ENCODE peak calls at places on chromosomes 7 and 10, in six cellular contexts. R is mucosa of descending colon, L is coronary artery, P is OCI-LY7, N is lower lobe of right lung, T is AG10803. U is an unnamed sample.

GRCh38 chr7:50988465-50988864 is 205.8 kb upstream of the GRB10 start:
- DNase-seq in N (no peak), R (no peak), T (no peak), L (no peak), P (no peak), U (no peak)

GRCh38 chr10:119388849-119389345 is 153.6 kb downstream of the RGS10 start:
- DNase-seq in P (no peak), T (no peak), L (no peak), N (no peak), R (no peak), U (no peak)

GRCh38 chr7:52689912-52690311 is 345.5 kb upstream of the POM121L12 start:
- DNase-seq in T (no peak), P (no peak), N (no peak), L (no peak), R (no peak), U (no peak)

GRCh38 chr10:1544929-1545328 is 192.4 kb downstream of the ADARB2 start:
- DNase-seq in P (no peak), T (no peak), L (no peak), N (no peak), R (no peak), U (no peak)

GRCh38 chr7:101891936-101892640 is 74.7 kb downstream of the CUX1 start:
- DNase-seq in R (no peak), N (peak), P (no peak), T (peak), L (no peak), U (no peak)

GRCh38 chr7:101521430-101521925 is 107.6 kb downstream of the MYL10 start:
- DNase-seq in R (no peak), P (no peak), N (no peak), T (no peak), L (no peak), U (no peak)

GRCh38 chr7:111750168-111750715 is 187.9 kb upstream of the IMMP2L start:
- DNase-seq in T (no peak), L (no peak), P (no peak), R (no peak), N (no peak), U (peak)

GRCh38 chr7:115689941-115690340 is 340.6 kb downstream of the TFEC start:
- DNase-seq in R (no peak), T (peak), L (no peak), N (no peak), P (no peak), U (peak)

GRCh38 chr10:617471-617870 is 72.0 kb downstream of the DIP2C start:
- DNase-seq in L (no peak), R (no peak), T (no peak), P (no peak), N (no peak), U (no peak)

GRCh38 chr10:53088956-53089355 is 316.4 kb upstream of the MBL2 start:
- DNase-seq in T (no peak), N (no peak), L (no peak), P (no peak), R (no peak), U (no peak)

GRCh38 chr7:121366852-121367431 is 29.2 kb downstream of the FAM3C start:
- DNase-seq in N (no peak), P (peak), T (peak), R (no peak), L (no peak), U (peak)

GRCh38 chr7:143410523-143411004 is 1.9 kb upstream of the EPHA1 start:
- DNase-seq in R (peak), N (no peak), P (no peak), T (peak), L (no peak), U (no peak)

GRCh38 chr10:71131096-71131495 is 81.3 kb upstream of the UNC5B start:
- DNase-seq in P (no peak), L (no peak), T (no peak), R (no peak), N (no peak), U (no peak)

GRCh38 chr7:94620703-94621118 is 35.2 kb downstream of the SGCE start:
- DNase-seq in R (peak), T (peak), P (no peak), N (peak), L (peak), U (peak)

GRCh38 chr7:100879685-100880261 is 4.9 kb downstream of the SRRT start:
- DNase-seq in R (no peak), T (no peak), N (no peak), L (no peak), P (no peak), U (no peak)

GRCh38 chr7:22447759-22448158 is 52.2 kb downstream of the STEAP1B start:
- DNase-seq in T (no peak), L (no peak), N (no peak), P (peak), R (no peak), U (no peak)

GRCh38 chr10:33129987-33130386 is 172.0 kb upstream of the ITGB1 start:
- DNase-seq in N (no peak), P (no peak), L (no peak), R (no peak), T (peak), U (peak)

GRCh38 chr7:19118896-19119301 is 1.5 kb upstream of the TWIST1 start:
- DNase-seq in P (no peak), T (no peak), L (no peak), N (no peak), R (no peak), U (peak)
- TF ChIP-seq CTCF in P (no peak), T (no peak), L (no peak), N (no peak), R (no peak), U (no peak)

GRCh38 chr10:7718685-7719084 is 15.6 kb downstream of the ITIH2 start:
- DNase-seq in R (no peak), L (no peak), N (no peak), T (no peak), P (no peak), U (no peak)
- H3K4me3 ChIP-seq in R (no peak), L (no peak), N (no peak), T (no peak), P (no peak), U (no peak)

GRCh38 chr7:158957921-158958471 is 101.6 kb downstream of the DYNC2I1 start:
- DNase-seq in T (no peak), N (peak), P (no peak), L (no peak), R (peak), U (no peak)
- TF ChIP-seq CTCF in T (no peak), N (no peak), P (no peak), L (no peak), R (no peak), U (no peak)

GRCh38 chr7:5296627-5297226 is 14.0 kb downstream of the SLC29A4 start:
- DNase-seq in L (no peak), T (no peak), N (peak), R (no peak), P (peak), U (peak)
- H3K4me3 ChIP-seq in L (peak), T (no peak), N (no peak), R (no peak), P (peak), U (no peak)

DNA sequence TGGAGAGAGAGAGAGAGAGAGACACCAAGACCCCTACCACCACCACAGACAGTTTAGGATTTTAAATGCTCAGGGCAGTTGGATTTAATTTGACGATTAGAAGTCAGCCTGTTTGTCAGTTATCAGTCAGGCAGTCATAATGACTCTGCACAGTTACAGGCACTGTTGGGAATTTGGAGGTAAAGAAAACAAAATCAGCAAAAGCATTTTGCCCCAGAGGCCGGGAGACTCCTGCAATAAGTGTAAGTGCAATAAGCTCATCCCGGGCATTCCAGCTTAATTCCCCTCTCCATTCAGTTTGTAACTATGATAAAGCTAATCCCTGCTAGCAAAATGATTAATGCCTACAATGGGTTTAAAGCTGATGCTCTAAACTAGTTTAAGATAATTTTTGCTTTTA is 13.5 kb downstream of the SEMA3C start:
- DNase-seq in P (no peak), T (no peak), L (no peak), N (no peak), R (no peak), U (no peak)
- TF ChIP-seq CTCF in P (no peak), T (no peak), L (no peak), N (no peak), R (no peak), U (no peak)

DNA sequence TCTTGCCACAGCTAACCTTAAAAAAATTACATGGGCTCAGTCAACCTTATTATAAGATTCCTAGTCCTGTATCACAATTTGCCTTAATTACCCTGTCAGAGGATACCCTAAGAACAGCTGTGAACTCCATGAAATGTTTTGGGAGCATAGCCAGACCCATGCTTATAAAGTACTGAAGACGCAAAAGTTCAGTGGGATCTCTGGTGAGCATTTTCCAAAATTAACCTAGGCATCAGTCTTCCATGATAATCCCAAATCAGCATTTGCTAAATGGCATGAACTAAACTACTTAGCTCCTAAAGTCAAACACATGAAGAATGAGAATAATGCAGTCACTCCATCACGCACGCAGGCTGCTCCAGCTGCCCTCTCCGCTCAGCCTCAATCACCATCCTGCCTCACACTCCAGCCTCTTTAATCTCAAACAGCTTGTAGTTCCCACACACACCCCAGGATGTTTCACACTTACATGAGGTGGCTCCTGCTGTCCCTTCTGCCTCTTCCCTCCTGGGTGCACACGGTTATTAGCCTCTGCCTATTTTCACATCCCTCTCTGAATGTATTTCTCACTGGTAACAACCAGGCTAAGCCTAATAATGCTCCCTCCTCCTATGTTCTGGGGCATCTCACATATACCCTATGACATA is 15.3 kb downstream of the IGF2BP3 start:
- DNase-seq in T (no peak), L (no peak), P (no peak), N (no peak), R (no peak), U (no peak)
- H3K4me3 ChIP-seq in T (no peak), L (no peak), P (no peak), N (no peak), R (no peak), U (no peak)

GRCh38 chr10:35780970-35781642 is 139.0 kb upstream of the FZD8 start:
- DNase-seq in L (no peak), R (no peak), P (no peak), N (no peak), T (no peak), U (peak)
- TF ChIP-seq CTCF in L (no peak), R (no peak), P (no peak), N (no peak), T (peak), U (peak)

GRCh38 chr7:138350701-138351357 is 109.2 kb upstream of the TRIM24 start:
- DNase-seq in N (no peak), T (no peak), R (no peak), P (no peak), L (no peak), U (peak)
- H3K4me3 ChIP-seq in N (no peak), T (no peak), R (no peak), P (no peak), L (no peak), U (no peak)

GRCh38 chr7:6106140-6106904 is 75.1 kb downstream of the ANKRD61 start:
- DNase-seq in P (peak), R (peak), T (peak), N (no peak), L (peak), U (peak)
- TF ChIP-seq CTCF in P (peak), R (no peak), T (peak), N (peak), L (peak), U (peak)